ENCODE peak calls at places on chromosomes 2 and 18, in eight cellular contexts. U, X, O, K, J, P, Z and Y are unnamed samples.
A peak's percentile ranks its signal among the peaks of the same experiment; 100 is the strongest.

GRCh38 chr2:239072786-239073185 is 224.9 kb downstream of the TWIST2 start:
- DNase-seq in U (no peak), X (no peak), O (no peak), K (no peak), J (no peak), P (no peak), Z (no peak), Y (no peak)

GRCh38 chr2:232891621-232892071 is 21.6 kb downstream of the SNORC start:
- DNase-seq in U (no peak), X (no peak), O (no peak), K (no peak), J (no peak), P (no peak), Z (no peak), Y (no peak)

GRCh38 chr2:44564752-44565151 is 203.0 kb downstream of the CAMKMT start:
- DNase-seq in U (no peak), X (no peak), O (no peak), K (no peak), J (no peak), P (no peak), Z (no peak), Y (no peak)

GRCh38 chr2:138081225-138082073 is 117.2 kb downstream of the HNMT start:
- DNase-seq in U (no peak), X (no peak), O (no peak), K (no peak), J (no peak), P (no peak), Z (no peak), Y (no peak)

GRCh38 chr2:32772623-32773221 is 144.9 kb downstream of the TTC27 start:
- DNase-seq in U (peak; percentile 69), X (no peak), O (no peak), K (peak; percentile 32), J (no peak), P (no peak), Z (peak; percentile 17), Y (peak; percentile 52)

GRCh38 chr18:27785815-27786537 is 391.0 kb downstream of the CDH2 start:
- DNase-seq in U (no peak), X (no peak), O (no peak), K (no peak), J (no peak), P (no peak), Z (peak; percentile 98), Y (no peak)

GRCh38 chr2:84711651-84712050 is 169.2 kb downstream of the TRABD2A start:
- DNase-seq in U (no peak), X (no peak), O (no peak), K (no peak), J (no peak), P (no peak), Z (no peak), Y (no peak)

GRCh38 chr18:5600376-5601071 is 56.7 kb upstream of the EPB41L3 start:
- DNase-seq in U (peak; percentile 20), X (no peak), O (no peak), K (no peak), J (no peak), P (no peak), Z (no peak), Y (peak; percentile 68)

GRCh38 chr2:95314964-95315611 is 17.9 kb downstream of the KCNIP3 start:
- DNase-seq in U (peak; percentile 84), X (no peak), O (no peak), K (peak; percentile 80), J (no peak), P (peak; percentile 17), Z (no peak), Y (peak; percentile 30)

GRCh38 chr18:36187138-36187825 is at the start of gene MOCOS:
- DNase-seq in U (peak; percentile 37), X (no peak), O (peak; percentile 31), K (peak; percentile 85), J (no peak), P (peak; percentile 25), Z (peak; percentile 5), Y (no peak)